ENCODE peak calls at places on chromosomes 4 and X, in six cellular contexts. J, D, G, Z, H and R are unnamed samples.

GRCh38 chr4:80082693-80083092 is 9.7 kb upstream of the ANTXR2 start:
- DNase-seq in J (no peak), D (no peak), G (no peak), Z (no peak), H (no peak), R (no peak)

GRCh38 chrX:13091111-13091765 is 46.8 kb upstream of the FAM9C start:
- DNase-seq in J (no peak), D (no peak), G (no peak), Z (peak), H (no peak), R (no peak)

GRCh38 chr4:148058160-148058859 is 326.4 kb downstream of the ARHGAP10 start:
- DNase-seq in J (no peak), D (no peak), G (no peak), Z (no peak), H (no peak), R (no peak)

GRCh38 chr4:57249083-57249482 is 138.9 kb upstream of the IGFBP7 start:
- DNase-seq in J (no peak), D (no peak), G (no peak), Z (no peak), H (no peak), R (no peak)

GRCh38 chr4:10302096-10302495 is 155.1 kb downstream of the ZNF518B start:
- DNase-seq in J (no peak), D (no peak), G (no peak), Z (no peak), H (no peak), R (no peak)

GRCh38 chr4:37802068-37802666 is 24.3 kb upstream of the PGM2 start:
- DNase-seq in J (peak), D (peak), G (no peak), Z (no peak), H (peak), R (peak)

GRCh38 chr4:105990933-105991332 is 95.7 kb downstream of the NPNT start:
- DNase-seq in J (peak), D (peak), G (no peak), Z (no peak), H (peak), R (no peak)

GRCh38 chr4:16765549-16765948 is 132.9 kb downstream of the LDB2 start:
- DNase-seq in J (no peak), D (no peak), G (no peak), Z (no peak), H (no peak), R (no peak)

GRCh38 chr4:60443068-60443467 is 757.1 kb upstream of the ADGRL3 start:
- DNase-seq in J (no peak), D (no peak), G (no peak), Z (no peak), H (no peak), R (no peak)

GRCh38 chr4:87038837-87039715 is 104.3 kb downstream of the AFF1 start:
- DNase-seq in J (peak), D (peak), G (no peak), Z (no peak), H (peak), R (no peak)

GRCh38 chrX:40734956-40735317 is 405 bp downstream of the MED14 start:
- DNase-seq in J (no peak), D (no peak), G (peak), Z (no peak), H (no peak), R (no peak)

GRCh38 chr4:4735136-4735754 is 124.2 kb upstream of the MSX1 start:
- DNase-seq in J (no peak), D (no peak), G (no peak), Z (no peak), H (no peak), R (no peak)

GRCh38 chr4:139208404-139208945 is 31.5 kb upstream of the ELF2 start:
- DNase-seq in J (no peak), D (no peak), G (no peak), Z (peak), H (no peak), R (peak)

GRCh38 chrX:8319359-8319758 is 145.3 kb upstream of the VCX3B start:
- DNase-seq in J (no peak), D (no peak), G (no peak), Z (no peak), H (no peak), R (no peak)

GRCh38 chr4:163592207-163592606 is 97.7 kb downstream of the TMA16 start:
- DNase-seq in J (no peak), D (no peak), G (no peak), Z (no peak), H (no peak), R (no peak)

GRCh38 chr4:2141022-2141761 is 82.1 kb downstream of the NAT8L start:
- DNase-seq in J (no peak), D (no peak), G (no peak), Z (no peak), H (no peak), R (no peak)

GRCh38 chr4:92305148-92305877 is 1.5 kb downstream of the GRID2 start:
- DNase-seq in J (no peak), D (peak), G (no peak), Z (no peak), H (peak), R (peak)

GRCh38 chr4:98203406-98204235 is 57.6 kb upstream of the RAP1GDS1 start:
- DNase-seq in J (no peak), D (no peak), G (no peak), Z (no peak), H (no peak), R (no peak)

GRCh38 chrX:418927-419729 is 32.4 kb upstream of the PPP2R3B start:
- DNase-seq in J (no peak), D (no peak), G (no peak), Z (no peak), H (no peak), R (no peak)

GRCh38 chr4:123661080-123661737 is 264.6 kb downstream of the SPRY1 start:
- DNase-seq in J (no peak), D (no peak), G (no peak), Z (no peak), H (no peak), R (no peak)

GRCh38 chr4:115279300-115279699 is 165.9 kb upstream of the NDST4 start:
- DNase-seq in J (no peak), D (no peak), G (no peak), Z (no peak), H (no peak), R (no peak)

GRCh38 chr4:156422576-156422975 is 468.9 kb upstream of the CTSO start:
- DNase-seq in J (no peak), D (no peak), G (no peak), Z (no peak), H (no peak), R (no peak)

GRCh38 chrX:13692771-13693231 is 3.9 kb downstream of the RAB9A start:
- DNase-seq in J (no peak), D (no peak), G (no peak), Z (no peak), H (no peak), R (no peak)

GRCh38 chr4:6703786-6704185 is 5.9 kb downstream of the MRFAP1L1 start:
- DNase-seq in J (no peak), D (no peak), G (no peak), Z (no peak), H (no peak), R (no peak)

GRCh38 chrX:118025193-118025592 is 91.4 kb downstream of the KLHL13 start:
- DNase-seq in J (no peak), D (no peak), G (no peak), Z (no peak), H (no peak), R (no peak)

GRCh38 chr4:2925931-2926860 is 37.0 kb downstream of the NOP14 start:
- DNase-seq in J (no peak), D (no peak), G (no peak), Z (no peak), H (no peak), R (no peak)

GRCh38 chrX:12065251-12065650 is 73.0 kb upstream of the FRMPD4 start:
- DNase-seq in J (no peak), D (no peak), G (no peak), Z (no peak), H (no peak), R (no peak)

GRCh38 chr4:87589531-87589930 is 18.8 kb upstream of the DSPP start:
- DNase-seq in J (peak), D (no peak), G (no peak), Z (no peak), H (no peak), R (no peak)

GRCh38 chr4:57318694-57319093 is 208.5 kb upstream of the IGFBP7 start:
- DNase-seq in J (no peak), D (no peak), G (no peak), Z (no peak), H (no peak), R (no peak)

GRCh38 chr4:143406523-143406922 is 69.8 kb downstream of the GAB1 start:
- DNase-seq in J (no peak), D (no peak), G (no peak), Z (no peak), H (peak), R (no peak)

GRCh38 chr4:123468479-123469031 is 72.0 kb downstream of the SPRY1 start:
- DNase-seq in J (no peak), D (no peak), G (no peak), Z (no peak), H (no peak), R (no peak)

GRCh38 chr4:128958194-128958593 is 135.1 kb downstream of the SCLT1 start:
- DNase-seq in J (no peak), D (no peak), G (no peak), Z (peak), H (no peak), R (no peak)

GRCh38 chrX:115467961-115468360 is 93.0 kb upstream of the PLS3 start:
- DNase-seq in J (no peak), D (no peak), G (no peak), Z (no peak), H (no peak), R (no peak)

GRCh38 chrX:115189646-115190635 is 731 bp downstream of the RBMXL3 start:
- DNase-seq in J (no peak), D (no peak), G (no peak), Z (no peak), H (no peak), R (no peak)

GRCh38 chrX:133992877-133993276 is 7.5 kb upstream of the GPC3 start:
- DNase-seq in J (no peak), D (no peak), G (no peak), Z (no peak), H (no peak), R (no peak)

GRCh38 chr4:141046255-141046654 is 87.0 kb downstream of the RNF150 start:
- DNase-seq in J (no peak), D (no peak), G (no peak), Z (no peak), H (peak), R (no peak)

GRCh38 chr4:76571274-76571673 is 136.2 kb downstream of the SHROOM3 start:
- DNase-seq in J (no peak), D (no peak), G (no peak), Z (no peak), H (no peak), R (no peak)

GRCh38 chr4:138222041-138222440 is 20.1 kb downstream of the SLC7A11 start:
- DNase-seq in J (no peak), D (no peak), G (no peak), Z (no peak), H (no peak), R (no peak)

GRCh38 chr4:966266-967112 is 6.9 kb downstream of the DGKQ start:
- DNase-seq in J (no peak), D (no peak), G (no peak), Z (no peak), H (no peak), R (no peak)